ENCODE peak calls at places on chromosome 3, in four cellular contexts. One of them, this sample, is unnamed.

GRCh38 chr3:78659386-78659987 is 1108.3 kb downstream of the ROBO1 start:
- DNase-seq in K562: peak
- DNase-seq in HepG2: peak
- DNase-seq in GM12878: no peak
- DNase-seq in this sample: no peak

GRCh38 chr3:53350652-53351051 is 3.3 kb upstream of the DCP1A start:
- DNase-seq in K562: peak
- DNase-seq in HepG2: peak
- DNase-seq in GM12878: no peak
- DNase-seq in this sample: peak

GRCh38 chr3:16923112-16923511 is 38.4 kb downstream of the PLCL2 start:
- DNase-seq in K562: no peak
- DNase-seq in HepG2: no peak
- DNase-seq in GM12878: no peak
- DNase-seq in this sample: no peak

GRCh38 chr3:23629181-23629893 is 176.4 kb upstream of the UBE2E1 start:
- DNase-seq in K562: no peak
- DNase-seq in HepG2: no peak
- DNase-seq in GM12878: no peak
- DNase-seq in this sample: no peak

GRCh38 chr3:131303848-131304247 is 77.7 kb upstream of the NUDT16 start:
- DNase-seq in K562: no peak
- DNase-seq in HepG2: no peak
- DNase-seq in GM12878: no peak
- DNase-seq in this sample: no peak

GRCh38 chr3:148175215-148175614 is 522.5 kb upstream of the AGTR1 start:
- DNase-seq in K562: no peak
- DNase-seq in HepG2: no peak
- DNase-seq in GM12878: no peak
- DNase-seq in this sample: no peak

GRCh38 chr3:37904614-37905047 is 43.0 kb downstream of the CTDSPL start:
- DNase-seq in K562: no peak
- DNase-seq in HepG2: no peak
- DNase-seq in GM12878: no peak
- DNase-seq in this sample: no peak

GRCh38 chr3:66177026-66177425 is 43.8 kb upstream of the SLC25A26 start:
- DNase-seq in K562: no peak
- DNase-seq in HepG2: no peak
- DNase-seq in GM12878: no peak
- DNase-seq in this sample: no peak

GRCh38 chr3:189186093-189186492 is 14.3 kb downstream of the TPRG1 start:
- DNase-seq in K562: no peak
- DNase-seq in HepG2: no peak
- DNase-seq in GM12878: no peak
- DNase-seq in this sample: no peak

GRCh38 chr3:32147935-32148334 is 41.5 kb downstream of the GPD1L start:
- DNase-seq in K562: no peak
- DNase-seq in HepG2: no peak
- DNase-seq in GM12878: no peak
- DNase-seq in this sample: no peak
- TF ChIP-seq MYC in K562: no peak
- TF ChIP-seq MYC in HepG2: no peak
- TF ChIP-seq MYC in GM12878: no peak
- TF ChIP-seq MYC in this sample: no peak

GRCh38 chr3:136973352-136973751 is 15.6 kb downstream of the IL20RB start:
- DNase-seq in K562: no peak
- DNase-seq in HepG2: peak
- DNase-seq in GM12878: no peak
- DNase-seq in this sample: no peak

GRCh38 chr3:136979204-136979603 is 21.4 kb downstream of the IL20RB start:
- DNase-seq in K562: no peak
- DNase-seq in HepG2: no peak
- DNase-seq in GM12878: no peak
- DNase-seq in this sample: no peak

GRCh38 chr3:136979684-136980083 is 21.9 kb downstream of the IL20RB start:
- DNase-seq in K562: no peak
- DNase-seq in HepG2: no peak
- DNase-seq in GM12878: no peak
- DNase-seq in this sample: no peak

GRCh38 chr3:136974670-136975069 is 16.9 kb downstream of the IL20RB start:
- DNase-seq in K562: no peak
- DNase-seq in HepG2: no peak
- DNase-seq in GM12878: no peak
- DNase-seq in this sample: no peak
- TF ChIP-seq SMC3 in K562: no peak
- TF ChIP-seq SMC3 in HepG2: no peak
- TF ChIP-seq SMC3 in GM12878: no peak
- TF ChIP-seq SMC3 in this sample: no peak

GRCh38 chr3:13277860-13278531 is 142.1 kb downstream of the NUP210 start:
- DNase-seq in K562: peak
- DNase-seq in HepG2: no peak
- DNase-seq in GM12878: no peak
- DNase-seq in this sample: no peak
- TF ChIP-seq MYC in K562: no peak
- TF ChIP-seq MYC in HepG2: no peak
- TF ChIP-seq MYC in GM12878: no peak
- TF ChIP-seq MYC in this sample: no peak

GRCh38 chr3:86990734-86991481 is at the start of gene VGLL3:
- DNase-seq in K562: no peak
- DNase-seq in HepG2: no peak
- DNase-seq in GM12878: no peak
- DNase-seq in this sample: peak

GRCh38 chr3:86990171-86990733 is 697 bp downstream of the VGLL3 start:
- DNase-seq in K562: no peak
- DNase-seq in HepG2: no peak
- DNase-seq in GM12878: no peak
- DNase-seq in this sample: peak

GRCh38 chr3:86991840-86992430 is 986 bp upstream of the VGLL3 start:
- DNase-seq in K562: no peak
- DNase-seq in HepG2: no peak
- DNase-seq in GM12878: no peak
- DNase-seq in this sample: peak

GRCh38 chr3:86989611-86990010 is 1.3 kb downstream of the VGLL3 start:
- DNase-seq in K562: no peak
- DNase-seq in HepG2: no peak
- DNase-seq in GM12878: no peak
- DNase-seq in this sample: no peak

DNA sequence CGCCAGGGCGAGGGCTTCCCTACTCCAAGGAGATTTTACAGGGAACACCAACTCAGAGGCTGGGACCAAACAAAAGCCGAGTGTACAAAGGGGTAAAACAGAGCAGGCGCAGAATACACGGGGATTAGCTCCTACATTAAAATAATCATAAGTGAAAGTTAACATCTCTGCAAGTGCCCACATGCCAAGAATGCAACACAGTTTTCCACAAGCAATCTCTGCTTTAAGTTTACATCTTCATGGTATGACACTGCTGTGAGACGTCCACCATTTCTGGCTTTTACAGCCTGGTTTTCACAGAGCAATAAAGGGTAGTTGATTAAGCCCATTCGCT is 500 bp upstream of the VGLL3 start:
- DNase-seq in K562: no peak
- DNase-seq in HepG2: no peak
- DNase-seq in GM12878: no peak
- DNase-seq in this sample: no peak
- TF ChIP-seq SMC3 in K562: no peak
- TF ChIP-seq SMC3 in HepG2: no peak
- TF ChIP-seq SMC3 in GM12878: no peak
- TF ChIP-seq SMC3 in this sample: no peak

GRCh38 chr3:48504051-48504946 is at the start of gene SHISA5:
- DNase-seq in K562: peak
- DNase-seq in HepG2: no peak
- DNase-seq in GM12878: no peak
- DNase-seq in this sample: peak
- TF ChIP-seq MYC in K562: no peak
- TF ChIP-seq MYC in HepG2: no peak
- TF ChIP-seq MYC in GM12878: no peak
- TF ChIP-seq MYC in this sample: no peak

GRCh38 chr3:60652829-60653228 is 598.4 kb downstream of the FHIT start:
- DNase-seq in K562: no peak
- DNase-seq in HepG2: no peak
- DNase-seq in GM12878: peak
- DNase-seq in this sample: no peak
- TF ChIP-seq SMC3 in K562: no peak
- TF ChIP-seq SMC3 in HepG2: no peak
- TF ChIP-seq SMC3 in GM12878: no peak
- TF ChIP-seq SMC3 in this sample: no peak

GRCh38 chr3:71210257-71211002 is 373.1 kb downstream of the FOXP1 start:
- DNase-seq in K562: peak
- DNase-seq in HepG2: peak
- DNase-seq in GM12878: no peak
- DNase-seq in this sample: peak

GRCh38 chr3:71206821-71207220 is 376.7 kb downstream of the FOXP1 start:
- DNase-seq in K562: no peak
- DNase-seq in HepG2: no peak
- DNase-seq in GM12878: no peak
- DNase-seq in this sample: no peak

GRCh38 chr3:71206305-71206704 is 377.2 kb downstream of the FOXP1 start:
- DNase-seq in K562: no peak
- DNase-seq in HepG2: no peak
- DNase-seq in GM12878: no peak
- DNase-seq in this sample: no peak

GRCh38 chr3:71207632-71208031 is 375.9 kb downstream of the FOXP1 start:
- DNase-seq in K562: peak
- DNase-seq in HepG2: peak
- DNase-seq in GM12878: no peak
- DNase-seq in this sample: no peak

DNA sequence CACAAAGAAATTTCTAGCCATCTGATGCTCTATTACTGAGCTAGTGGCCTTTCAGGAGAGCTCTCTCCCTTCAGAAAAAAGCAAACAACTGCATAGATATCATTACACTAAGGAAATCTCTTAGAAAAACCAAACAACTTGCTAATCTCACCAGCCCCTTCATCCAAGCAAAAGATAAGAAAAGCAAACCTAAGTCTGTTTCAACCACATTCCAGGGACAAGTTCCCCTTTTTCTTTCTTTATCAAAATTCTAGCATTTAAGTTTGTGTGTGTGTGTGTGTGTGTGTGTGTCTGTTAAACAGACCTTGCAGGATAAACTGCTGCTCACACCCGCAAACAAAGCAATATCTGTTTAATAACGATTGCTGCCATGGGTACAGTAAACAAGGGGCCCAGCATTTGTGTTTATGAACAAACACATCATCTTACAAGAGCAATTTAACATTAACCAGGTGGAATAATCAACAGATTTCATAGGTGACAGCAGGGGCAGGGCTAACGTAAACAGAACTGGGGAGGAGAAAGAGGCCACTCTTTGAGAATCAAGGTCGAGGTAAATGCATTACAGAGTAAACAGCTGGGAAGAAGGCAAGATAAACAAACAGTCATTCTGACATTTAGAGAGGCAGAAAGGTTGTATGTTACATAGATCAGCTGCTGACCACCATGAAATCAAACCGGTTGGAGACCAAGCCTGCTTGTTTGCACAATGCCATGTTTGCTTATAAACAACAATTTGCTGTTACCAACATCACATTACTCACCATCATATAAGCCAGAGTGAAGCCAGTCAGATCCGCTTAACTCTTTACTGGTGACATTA is 375.0 kb downstream of the FOXP1 start:
- DNase-seq in K562: peak
- DNase-seq in HepG2: peak
- DNase-seq in GM12878: no peak
- DNase-seq in this sample: peak
- TF ChIP-seq MYC in K562: peak
- TF ChIP-seq MYC in HepG2: no peak
- TF ChIP-seq MYC in GM12878: no peak
- TF ChIP-seq MYC in this sample: no peak

DNA sequence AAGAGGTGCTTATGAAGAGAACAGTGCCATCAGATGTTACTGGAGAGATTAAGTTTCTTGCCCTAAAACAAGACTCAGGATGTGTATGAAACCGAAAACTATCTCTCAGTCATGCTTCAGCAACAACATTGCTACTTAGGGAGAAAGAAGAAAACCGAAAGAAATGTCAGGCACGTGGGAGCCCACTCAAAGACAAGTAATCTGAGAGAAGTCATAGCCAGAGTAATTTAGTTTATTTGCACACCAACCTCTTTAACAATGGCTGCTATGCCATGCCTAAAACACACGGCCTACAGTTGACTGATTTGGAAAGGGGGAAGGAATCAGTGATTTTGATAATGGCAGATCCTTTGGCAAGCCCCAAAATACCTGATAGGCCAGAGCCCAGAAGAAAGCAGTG is 162.9 kb downstream of the TIGIT start:
- DNase-seq in K562: no peak
- DNase-seq in HepG2: no peak
- DNase-seq in GM12878: peak
- DNase-seq in this sample: no peak
- TF ChIP-seq SMC3 in K562: no peak
- TF ChIP-seq SMC3 in HepG2: no peak
- TF ChIP-seq SMC3 in GM12878: no peak
- TF ChIP-seq SMC3 in this sample: no peak

DNA sequence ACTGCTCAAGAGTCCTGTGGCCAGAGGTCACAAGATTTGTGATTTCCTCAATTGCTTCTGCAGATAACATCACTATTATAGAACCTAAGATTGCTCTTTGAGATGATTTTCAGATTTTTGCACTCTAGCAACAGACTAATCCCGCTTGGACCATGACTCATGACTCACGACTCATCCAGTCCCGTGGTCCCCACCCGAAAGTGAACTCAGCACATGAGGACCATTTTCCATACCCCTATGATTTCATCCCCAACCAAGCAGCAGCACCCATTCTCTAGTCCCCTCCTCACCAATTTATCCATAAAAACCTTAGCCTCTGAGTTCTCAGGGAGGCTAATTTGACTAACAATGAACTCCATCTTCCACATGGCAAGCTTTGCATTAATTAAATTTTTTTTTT is 106.3 kb upstream of the ALCAM start:
- DNase-seq in K562: no peak
- DNase-seq in HepG2: no peak
- DNase-seq in GM12878: no peak
- DNase-seq in this sample: no peak
- TF ChIP-seq MYC in K562: no peak
- TF ChIP-seq MYC in HepG2: no peak
- TF ChIP-seq MYC in GM12878: no peak
- TF ChIP-seq MYC in this sample: no peak

GRCh38 chr3:145094355-145094941 is 1066.5 kb downstream of the PLOD2 start:
- DNase-seq in K562: no peak
- DNase-seq in HepG2: no peak
- DNase-seq in GM12878: no peak
- DNase-seq in this sample: peak
- TF ChIP-seq SMC3 in K562: no peak
- TF ChIP-seq SMC3 in HepG2: no peak
- TF ChIP-seq SMC3 in GM12878: no peak
- TF ChIP-seq SMC3 in this sample: no peak